ENCODE peak calls at places on chromosomes 3 and 15, in five cellular contexts. One of them, this sample, is unnamed.

GRCh38 chr15:68347392-68347791 is 69.8 kb downstream of the FEM1B start:
- DNase-seq in choroid plexus epithelial cell: peak; percentile 89
- DNase-seq in Peyer's patch: no peak
- DNase-seq in NCI-H69: no peak
- DNase-seq in NCI-H2029 treated with DMSO at 0.1 percent for 48 hours: no peak
- DNase-seq in this sample: no peak

GRCh38 chr3:94544131-94544530 is 481.3 kb downstream of the NSUN3 start:
- DNase-seq in choroid plexus epithelial cell: no peak
- DNase-seq in Peyer's patch: no peak
- DNase-seq in NCI-H69: no peak
- DNase-seq in NCI-H2029 treated with DMSO at 0.1 percent for 48 hours: no peak
- DNase-seq in this sample: no peak

GRCh38 chr3:67940200-67940952 is 286.0 kb upstream of the SUCLG2 start:
- DNase-seq in choroid plexus epithelial cell: peak; percentile 48
- DNase-seq in Peyer's patch: peak; percentile 52
- DNase-seq in NCI-H69: no peak
- DNase-seq in NCI-H2029 treated with DMSO at 0.1 percent for 48 hours: no peak
- DNase-seq in this sample: no peak

GRCh38 chr3:184260571-184261269 is 633 bp downstream of the CAMK2N2 start:
- DNase-seq in choroid plexus epithelial cell: no peak
- DNase-seq in Peyer's patch: no peak
- DNase-seq in NCI-H69: peak; percentile 76
- DNase-seq in NCI-H2029 treated with DMSO at 0.1 percent for 48 hours: no peak
- DNase-seq in this sample: no peak

GRCh38 chr3:124885466-124886167 is 1.5 kb downstream of the ITGB5 start:
- DNase-seq in choroid plexus epithelial cell: peak; percentile 33
- DNase-seq in Peyer's patch: no peak
- DNase-seq in NCI-H69: no peak
- DNase-seq in NCI-H2029 treated with DMSO at 0.1 percent for 48 hours: no peak
- DNase-seq in this sample: no peak

GRCh38 chr3:136678981-136679380 is 73.2 kb downstream of the STAG1 start:
- DNase-seq in choroid plexus epithelial cell: no peak
- DNase-seq in Peyer's patch: no peak
- DNase-seq in NCI-H69: no peak
- DNase-seq in NCI-H2029 treated with DMSO at 0.1 percent for 48 hours: no peak
- DNase-seq in this sample: no peak

GRCh38 chr3:65986285-65986684 is 52.4 kb downstream of the MAGI1 start:
- DNase-seq in choroid plexus epithelial cell: no peak
- DNase-seq in Peyer's patch: no peak
- DNase-seq in NCI-H69: no peak
- DNase-seq in NCI-H2029 treated with DMSO at 0.1 percent for 48 hours: no peak
- DNase-seq in this sample: no peak

GRCh38 chr15:75208501-75209288 is 7.0 kb downstream of the C15orf39 start:
- DNase-seq in choroid plexus epithelial cell: no peak
- DNase-seq in Peyer's patch: no peak
- DNase-seq in NCI-H69: no peak
- DNase-seq in NCI-H2029 treated with DMSO at 0.1 percent for 48 hours: no peak
- DNase-seq in this sample: no peak

GRCh38 chr3:6216135-6216792 is 644.7 kb upstream of the GRM7 start:
- DNase-seq in choroid plexus epithelial cell: no peak
- DNase-seq in Peyer's patch: no peak
- DNase-seq in NCI-H69: peak; percentile 89
- DNase-seq in NCI-H2029 treated with DMSO at 0.1 percent for 48 hours: no peak
- DNase-seq in this sample: no peak

GRCh38 chr3:67302419-67302979 is 304.4 kb downstream of the KBTBD8 start:
- DNase-seq in choroid plexus epithelial cell: no peak
- DNase-seq in Peyer's patch: no peak
- DNase-seq in NCI-H69: no peak
- DNase-seq in NCI-H2029 treated with DMSO at 0.1 percent for 48 hours: no peak
- DNase-seq in this sample: no peak

GRCh38 chr3:155528579-155528978 is 216.3 kb downstream of the PLCH1 start:
- DNase-seq in choroid plexus epithelial cell: no peak
- DNase-seq in Peyer's patch: no peak
- DNase-seq in NCI-H69: no peak
- DNase-seq in NCI-H2029 treated with DMSO at 0.1 percent for 48 hours: no peak
- DNase-seq in this sample: no peak

GRCh38 chr3:56467801-56468183 is 475 bp downstream of the ERC2 start:
- DNase-seq in choroid plexus epithelial cell: no peak
- DNase-seq in Peyer's patch: no peak
- DNase-seq in NCI-H69: peak; percentile 34
- DNase-seq in NCI-H2029 treated with DMSO at 0.1 percent for 48 hours: no peak
- DNase-seq in this sample: no peak

GRCh38 chr3:39143051-39143885 is 10.1 kb downstream of the CSRNP1 start:
- DNase-seq in choroid plexus epithelial cell: no peak
- DNase-seq in Peyer's patch: peak; percentile 45
- DNase-seq in NCI-H69: no peak
- DNase-seq in NCI-H2029 treated with DMSO at 0.1 percent for 48 hours: no peak
- DNase-seq in this sample: no peak

GRCh38 chr15:64930778-64931240 is 19.1 kb downstream of the ANKDD1A start:
- DNase-seq in choroid plexus epithelial cell: peak; percentile 74
- DNase-seq in Peyer's patch: peak; percentile 39
- DNase-seq in NCI-H69: no peak
- DNase-seq in NCI-H2029 treated with DMSO at 0.1 percent for 48 hours: no peak
- DNase-seq in this sample: no peak

GRCh38 chr3:196143708-196144382 is 62.0 kb upstream of the TFRC start:
- DNase-seq in choroid plexus epithelial cell: no peak
- DNase-seq in Peyer's patch: no peak
- DNase-seq in NCI-H69: no peak
- DNase-seq in NCI-H2029 treated with DMSO at 0.1 percent for 48 hours: no peak
- DNase-seq in this sample: no peak

GRCh38 chr15:60526127-60526616 is 47.2 kb upstream of the ICE2 start:
- DNase-seq in choroid plexus epithelial cell: no peak
- DNase-seq in Peyer's patch: no peak
- DNase-seq in NCI-H69: peak; percentile 54
- DNase-seq in NCI-H2029 treated with DMSO at 0.1 percent for 48 hours: no peak
- DNase-seq in this sample: no peak

GRCh38 chr3:40845916-40846315 is 321.2 kb downstream of the ZNF621 start:
- DNase-seq in choroid plexus epithelial cell: no peak
- DNase-seq in Peyer's patch: no peak
- DNase-seq in NCI-H69: no peak
- DNase-seq in NCI-H2029 treated with DMSO at 0.1 percent for 48 hours: no peak
- DNase-seq in this sample: no peak

GRCh38 chr3:189349772-189350171 is 178.0 kb downstream of the TPRG1 start:
- DNase-seq in choroid plexus epithelial cell: no peak
- DNase-seq in Peyer's patch: no peak
- DNase-seq in NCI-H69: peak; percentile 12
- DNase-seq in NCI-H2029 treated with DMSO at 0.1 percent for 48 hours: no peak
- DNase-seq in this sample: no peak

GRCh38 chr15:44550734-44551133 is 13.8 kb downstream of the EIF3J start:
- DNase-seq in choroid plexus epithelial cell: no peak
- DNase-seq in Peyer's patch: peak; percentile 33
- DNase-seq in NCI-H69: no peak
- DNase-seq in NCI-H2029 treated with DMSO at 0.1 percent for 48 hours: no peak
- DNase-seq in this sample: no peak

GRCh38 chr15:37933685-37934084 is 755 bp upstream of the TMCO5A start:
- DNase-seq in choroid plexus epithelial cell: peak; percentile 92
- DNase-seq in Peyer's patch: no peak
- DNase-seq in NCI-H69: no peak
- DNase-seq in NCI-H2029 treated with DMSO at 0.1 percent for 48 hours: no peak
- DNase-seq in this sample: no peak

GRCh38 chr3:166444336-166444735 is 607.1 kb upstream of the BCHE start:
- DNase-seq in choroid plexus epithelial cell: no peak
- DNase-seq in Peyer's patch: no peak
- DNase-seq in NCI-H69: no peak
- DNase-seq in NCI-H2029 treated with DMSO at 0.1 percent for 48 hours: no peak
- DNase-seq in this sample: no peak